ENCODE peak calls at places on chromosomes 16 and 17, in five cellular contexts. One of them, this sample, is unnamed.

GRCh38 chr16:71358464-71359031 is at the start of gene CALB2:
- DNase-seq in mesendoderm: peak
- DNase-seq in IMR-90: peak
- DNase-seq in H1: peak
- DNase-seq in mesenchymal stem cell: peak
- DNase-seq in this sample: peak

GRCh38 chr16:73082608-73083007 is 34.7 kb upstream of the ZFHX3 start:
- DNase-seq in mesenchymal stem cell: peak
- DNase-seq in IMR-90: peak
- DNase-seq in H1: no peak
- DNase-seq in mesendoderm: no peak
- DNase-seq in this sample: no peak

GRCh38 chr16:57538235-57538711 is 1.9 kb upstream of the CCDC102A start:
- DNase-seq in mesendoderm: no peak
- DNase-seq in H1: no peak
- DNase-seq in mesenchymal stem cell: no peak
- DNase-seq in IMR-90: no peak
- DNase-seq in this sample: no peak

GRCh38 chr17:19333132-19333440 is 29.4 kb downstream of the B9D1 start:
- DNase-seq in mesenchymal stem cell: no peak
- DNase-seq in IMR-90: no peak
- DNase-seq in H1: no peak
- DNase-seq in mesendoderm: no peak
- DNase-seq in this sample: no peak

GRCh38 chr17:18362509-18363020 is 785 bp downstream of the SHMT1 start:
- DNase-seq in mesendoderm: peak
- DNase-seq in mesenchymal stem cell: peak
- DNase-seq in H1: no peak
- DNase-seq in IMR-90: no peak
- DNase-seq in this sample: peak

GRCh38 chr17:42725143-42725542 is 19.7 kb downstream of the EZH1 start:
- DNase-seq in mesenchymal stem cell: no peak
- DNase-seq in H1: no peak
- DNase-seq in mesendoderm: no peak
- DNase-seq in IMR-90: no peak
- DNase-seq in this sample: no peak

GRCh38 chr16:25691519-25692091 is at the start of gene HS3ST4:
- DNase-seq in H1: no peak
- DNase-seq in IMR-90: no peak
- DNase-seq in mesenchymal stem cell: no peak
- DNase-seq in mesendoderm: peak
- DNase-seq in this sample: peak

GRCh38 chr16:14529010-14529669 is 100.9 kb downstream of the PARN start:
- DNase-seq in mesendoderm: peak
- DNase-seq in IMR-90: peak
- DNase-seq in H1: peak
- DNase-seq in mesenchymal stem cell: peak
- DNase-seq in this sample: peak

GRCh38 chr16:86342161-86342560 is 168.2 kb upstream of the FOXF1 start:
- DNase-seq in IMR-90: no peak
- DNase-seq in mesenchymal stem cell: no peak
- DNase-seq in mesendoderm: no peak
- DNase-seq in H1: no peak
- DNase-seq in this sample: no peak

DNA sequence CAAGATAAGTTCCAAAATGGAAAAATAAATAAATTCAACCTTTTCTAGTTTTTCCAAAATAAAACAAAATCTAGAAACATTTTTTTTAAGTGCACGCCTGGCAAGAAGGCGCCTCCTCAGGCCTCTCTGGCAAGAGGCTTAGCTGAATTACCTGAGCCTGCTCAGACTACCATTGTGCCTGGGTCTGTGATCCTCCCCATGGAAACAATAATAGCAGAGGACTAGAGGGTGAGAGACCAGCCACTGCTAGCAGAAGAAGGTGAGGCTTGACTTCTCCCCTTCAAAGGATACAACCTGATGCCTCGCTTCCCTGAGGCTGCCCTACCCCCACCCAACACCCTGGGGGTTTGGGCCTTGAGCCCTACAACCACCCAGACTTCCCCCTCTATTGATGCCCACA is 14.8 kb downstream of the TERB1 start:
- DNase-seq in mesenchymal stem cell: no peak
- DNase-seq in mesendoderm: peak
- DNase-seq in H1: no peak
- DNase-seq in IMR-90: no peak
- DNase-seq in this sample: no peak
- H3K23ac ChIP-seq in mesenchymal stem cell: no peak
- H3K23ac ChIP-seq in mesendoderm: no peak
- H3K23ac ChIP-seq in H1: no peak
- H3K23ac ChIP-seq in IMR-90: no peak
- H3K23ac ChIP-seq in this sample: no peak

DNA sequence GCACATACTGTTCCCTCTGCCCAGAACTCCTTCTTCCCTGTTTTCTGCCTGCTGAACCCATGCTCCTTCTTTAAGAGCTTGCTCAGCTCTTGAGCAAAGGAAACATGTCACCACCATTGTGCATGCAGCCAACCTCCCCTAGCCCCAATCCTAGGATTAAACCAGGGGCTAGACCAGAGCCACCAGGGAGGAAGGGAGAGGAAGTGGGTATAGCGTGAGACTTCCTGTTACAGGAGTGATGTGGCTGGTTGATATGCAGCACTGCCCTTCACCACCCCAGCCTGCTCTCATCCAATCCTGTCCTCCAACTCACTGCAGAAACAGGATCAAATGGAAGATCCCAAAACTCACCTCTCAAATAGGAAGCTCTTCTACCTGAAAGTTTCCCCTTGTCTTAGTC is 67.1 kb upstream of the CDH5 start:
- DNase-seq in mesenchymal stem cell: no peak
- DNase-seq in IMR-90: no peak
- DNase-seq in H1: no peak
- DNase-seq in mesendoderm: no peak
- DNase-seq in this sample: no peak
- H3K23ac ChIP-seq in mesenchymal stem cell: no peak
- H3K23ac ChIP-seq in IMR-90: no peak
- H3K23ac ChIP-seq in H1: no peak
- H3K23ac ChIP-seq in mesendoderm: no peak
- H3K23ac ChIP-seq in this sample: no peak

GRCh38 chr17:75191584-75191983 is 8.8 kb upstream of the SUMO2 start:
- DNase-seq in H1: no peak
- DNase-seq in IMR-90: peak
- DNase-seq in mesenchymal stem cell: peak
- DNase-seq in mesendoderm: peak
- DNase-seq in this sample: no peak
- H3K23ac ChIP-seq in H1: no peak
- H3K23ac ChIP-seq in IMR-90: no peak
- H3K23ac ChIP-seq in mesenchymal stem cell: no peak
- H3K23ac ChIP-seq in mesendoderm: no peak
- H3K23ac ChIP-seq in this sample: no peak

GRCh38 chr16:29862884-29863668 is at the start of gene CDIPT:
- DNase-seq in mesenchymal stem cell: peak
- DNase-seq in IMR-90: peak
- DNase-seq in mesendoderm: peak
- DNase-seq in H1: peak
- DNase-seq in this sample: peak
- H3K23ac ChIP-seq in mesenchymal stem cell: peak
- H3K23ac ChIP-seq in IMR-90: peak
- H3K23ac ChIP-seq in mesendoderm: peak
- H3K23ac ChIP-seq in H1: no peak
- H3K23ac ChIP-seq in this sample: peak

GRCh38 chr16:20309786-20310185 is 17.5 kb downstream of the GP2 start:
- DNase-seq in mesenchymal stem cell: no peak
- DNase-seq in H1: no peak
- DNase-seq in IMR-90: no peak
- DNase-seq in mesendoderm: no peak
- DNase-seq in this sample: no peak

GRCh38 chr16:20308801-20309590 is 18.3 kb downstream of the GP2 start:
- DNase-seq in mesenchymal stem cell: no peak
- DNase-seq in IMR-90: no peak
- DNase-seq in H1: no peak
- DNase-seq in mesendoderm: no peak
- DNase-seq in this sample: no peak

GRCh38 chr16:20307240-20307671 is 20.1 kb downstream of the GP2 start:
- DNase-seq in IMR-90: no peak
- DNase-seq in mesendoderm: no peak
- DNase-seq in mesenchymal stem cell: no peak
- DNase-seq in H1: no peak
- DNase-seq in this sample: no peak

GRCh38 chr16:20307791-20308190 is 19.5 kb downstream of the GP2 start:
- DNase-seq in IMR-90: no peak
- DNase-seq in mesendoderm: no peak
- DNase-seq in H1: no peak
- DNase-seq in mesenchymal stem cell: no peak
- DNase-seq in this sample: no peak

GRCh38 chr16:20308266-20308665 is 19.0 kb downstream of the GP2 start:
- DNase-seq in mesenchymal stem cell: no peak
- DNase-seq in H1: no peak
- DNase-seq in mesendoderm: no peak
- DNase-seq in IMR-90: no peak
- DNase-seq in this sample: no peak
- H3K23ac ChIP-seq in mesenchymal stem cell: no peak
- H3K23ac ChIP-seq in H1: no peak
- H3K23ac ChIP-seq in mesendoderm: no peak
- H3K23ac ChIP-seq in IMR-90: no peak
- H3K23ac ChIP-seq in this sample: no peak

DNA sequence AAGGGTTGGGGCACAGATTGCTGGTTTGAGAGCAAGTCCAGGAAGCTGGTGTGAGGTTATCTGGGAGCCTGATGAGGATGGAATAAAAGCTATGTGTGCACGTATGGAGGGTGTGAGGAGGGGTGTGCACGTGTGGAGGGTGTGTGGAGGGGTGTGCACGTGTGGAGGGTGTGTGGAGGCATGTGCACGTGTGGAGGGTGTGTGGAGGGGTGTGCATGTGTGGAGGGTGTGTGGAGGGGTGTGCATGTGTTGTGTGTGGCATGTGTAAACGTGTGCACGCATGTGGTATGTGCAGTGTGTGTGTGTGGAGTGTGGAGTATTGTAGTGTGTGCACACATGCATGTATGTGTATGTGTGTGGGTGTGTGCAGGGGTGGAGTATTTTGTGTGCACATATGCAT is 19.2 kb downstream of the RBFOX3 start:
- DNase-seq in H1: no peak
- DNase-seq in IMR-90: no peak
- DNase-seq in mesenchymal stem cell: no peak
- DNase-seq in mesendoderm: no peak
- DNase-seq in this sample: no peak
- H3K23ac ChIP-seq in H1: no peak
- H3K23ac ChIP-seq in IMR-90: no peak
- H3K23ac ChIP-seq in mesenchymal stem cell: no peak
- H3K23ac ChIP-seq in mesendoderm: no peak
- H3K23ac ChIP-seq in this sample: peak

DNA sequence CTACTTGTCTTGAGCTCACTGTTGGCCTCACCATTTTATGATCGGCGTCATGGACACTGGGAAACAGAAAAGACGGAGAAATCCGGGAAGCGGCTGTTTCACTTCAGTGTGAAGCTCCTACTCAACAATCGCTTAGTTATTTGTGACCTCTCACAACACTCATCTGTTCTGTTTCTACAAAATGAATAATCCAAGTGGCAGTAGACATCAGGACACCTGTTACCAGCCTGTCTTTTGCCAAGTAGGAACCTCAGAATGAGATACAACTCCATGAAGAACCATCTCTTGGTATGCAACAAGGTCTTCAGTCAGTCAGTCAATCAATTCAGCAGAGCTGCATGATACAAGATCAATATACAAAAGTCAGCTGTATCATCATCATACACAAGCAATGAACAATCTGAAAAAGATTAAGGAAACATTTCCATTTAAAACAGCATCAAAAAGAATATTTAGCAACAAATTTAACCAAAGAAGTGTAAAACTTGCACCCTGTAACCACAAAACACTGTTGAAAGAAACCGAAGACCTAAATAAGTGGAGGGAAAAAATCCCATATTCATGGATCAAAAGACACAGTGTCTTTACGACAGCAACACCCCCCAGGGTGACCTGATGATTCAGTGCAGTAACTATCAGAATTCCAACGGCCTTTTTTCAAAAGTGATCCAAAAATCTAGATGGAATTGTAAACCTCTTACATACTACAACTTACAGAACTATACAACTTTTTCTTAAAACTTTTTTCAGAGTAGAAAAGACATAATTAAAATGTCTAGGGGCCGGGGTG is 63.4 kb downstream of the ANKRD11 start:
- DNase-seq in H1: no peak
- DNase-seq in mesenchymal stem cell: no peak
- DNase-seq in IMR-90: peak
- DNase-seq in mesendoderm: no peak
- DNase-seq in this sample: no peak
- H3K23ac ChIP-seq in H1: no peak
- H3K23ac ChIP-seq in mesenchymal stem cell: no peak
- H3K23ac ChIP-seq in IMR-90: peak
- H3K23ac ChIP-seq in mesendoderm: no peak
- H3K23ac ChIP-seq in this sample: no peak

DNA sequence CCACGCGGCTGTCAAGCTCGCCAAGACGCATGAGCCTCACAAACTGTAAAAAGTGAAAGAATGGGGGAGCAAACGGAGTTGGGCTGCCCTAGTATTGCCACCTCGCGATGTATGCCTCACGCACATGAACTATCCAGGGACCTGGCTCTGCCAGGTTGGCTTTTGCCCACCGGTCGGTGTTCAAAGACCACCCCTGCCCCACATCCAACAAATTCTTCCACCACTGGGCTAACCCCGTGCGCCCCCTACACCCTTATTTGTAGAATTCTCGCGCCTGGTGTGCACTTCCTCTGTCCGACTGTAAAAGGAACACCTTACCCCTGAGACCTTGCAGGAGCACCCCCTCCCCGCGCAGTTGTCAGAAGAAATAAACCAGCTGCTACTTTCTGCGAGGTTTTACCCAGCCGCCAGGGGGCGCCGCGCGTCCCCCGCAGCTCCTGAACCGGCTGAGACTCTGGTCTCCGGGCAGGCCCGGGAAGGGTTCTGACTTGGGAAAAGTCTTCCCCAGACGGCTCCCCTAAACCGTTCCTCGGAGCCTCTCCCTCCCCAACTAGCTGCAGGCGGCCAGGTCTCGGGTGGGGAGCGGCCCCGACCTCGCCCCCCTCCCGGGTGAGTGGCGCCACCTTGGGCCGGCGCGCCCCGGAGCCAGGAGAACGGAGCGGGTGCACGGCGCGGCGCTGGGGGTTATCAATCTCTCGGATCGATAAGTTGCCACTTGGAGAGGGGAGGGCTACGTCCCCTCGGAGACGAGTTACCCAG is 1.7 kb upstream of the ZNF423 start:
- DNase-seq in mesendoderm: peak
- DNase-seq in IMR-90: peak
- DNase-seq in mesenchymal stem cell: peak
- DNase-seq in H1: peak
- DNase-seq in this sample: peak
- H3K23ac ChIP-seq in mesendoderm: no peak
- H3K23ac ChIP-seq in IMR-90: peak
- H3K23ac ChIP-seq in mesenchymal stem cell: peak
- H3K23ac ChIP-seq in H1: no peak
- H3K23ac ChIP-seq in this sample: peak

GRCh38 chr16:77433146-77433545 is 1.7 kb downstream of the ADAMTS18 start:
- DNase-seq in IMR-90: no peak
- DNase-seq in mesendoderm: no peak
- DNase-seq in H1: no peak
- DNase-seq in mesenchymal stem cell: no peak
- DNase-seq in this sample: no peak
- H3K23ac ChIP-seq in IMR-90: no peak
- H3K23ac ChIP-seq in mesendoderm: no peak
- H3K23ac ChIP-seq in H1: no peak
- H3K23ac ChIP-seq in mesenchymal stem cell: no peak
- H3K23ac ChIP-seq in this sample: no peak

This sample was measured in neuronal stem cell.